ENCODE peak calls at places on chromosomes 6 and 20, in ten cellular contexts. R, S, F, B, J, V, Y, T, N and H are unnamed samples.

GRCh38 chr6:79536615-79536968 is 638 bp downstream of the LCA5 start:
- DNase-seq in R (peak), S (peak), F (peak), B (no peak), J (peak), V (no peak), Y (peak), T (no peak), N (peak), H (no peak)

GRCh38 chr20:49985157-49985556 is 2.4 kb downstream of the SNAI1 start:
- DNase-seq in R (no peak), S (no peak), F (no peak), B (no peak), J (no peak), V (no peak), Y (no peak), T (no peak), N (no peak), H (no peak)

GRCh38 chr20:6599876-6600275 is 167.6 kb upstream of the BMP2 start:
- DNase-seq in R (peak), S (peak), F (no peak), B (no peak), J (no peak), V (no peak), Y (no peak), T (no peak), N (no peak), H (no peak)

GRCh38 chr6:20747996-20748395 is 213.7 kb downstream of the CDKAL1 start:
- DNase-seq in R (peak), S (no peak), F (peak), B (no peak), J (no peak), V (no peak), Y (no peak), T (no peak), N (no peak), H (no peak)

GRCh38 chr6:145569140-145569539 is 166.2 kb downstream of the EPM2A start:
- DNase-seq in R (peak), S (peak), F (peak), B (no peak), J (peak), V (no peak), Y (no peak), T (no peak), N (no peak), H (no peak)

GRCh38 chr6:37074053-37074827 is 68.8 kb downstream of the FGD2 start:
- DNase-seq in R (peak), S (peak), F (no peak), B (no peak), J (no peak), V (no peak), Y (no peak), T (no peak), N (no peak), H (no peak)

GRCh38 chr6:69044534-69044933 is 409.5 kb downstream of the ADGRB3 start:
- DNase-seq in R (peak), S (no peak), F (peak), B (no peak), J (peak), V (no peak), Y (no peak), T (no peak), N (no peak), H (no peak)

GRCh38 chr20:23088891-23089290 is 2.8 kb upstream of the CD93 start:
- DNase-seq in R (no peak), S (no peak), F (no peak), B (no peak), J (no peak), V (no peak), Y (no peak), T (no peak), N (no peak), H (no peak)

GRCh38 chr6:52374247-52374646 is 12.3 kb downstream of the PAQR8 start:
- DNase-seq in R (no peak), S (no peak), F (no peak), B (no peak), J (no peak), V (no peak), Y (no peak), T (no peak), N (no peak), H (no peak)